ENCODE peak calls at places on chromosomes 3 and 15, in seven cellular contexts. C is cardiac fibroblast; Q is skeletal muscle cell; F is GM23338; M is stimulated activated CD4-positive, alpha-beta T cell treated with anti-CD3 and anti-CD28 coated beads, Interleukin-12 subunit alpha, Interleukin-12 subunit beta, amount 100 ng/mL, for 48 hours; T is posterior cingulate gyrus; D is NCI-H774. I is an unnamed sample.
A peak's percentile ranks its signal among the peaks of the same experiment; 100 is the strongest.

GRCh38 chr15:61681676-61682075 is 378.6 kb downstream of the VPS13C start:
- DNase-seq in C (no peak), Q (no peak), F (no peak), M (no peak), T (no peak), D (no peak), I (no peak)

GRCh38 chr15:91113036-91113435 is 13.0 kb downstream of the SV2B start:
- DNase-seq in C (no peak), Q (no peak), F (peak; percentile 72), M (no peak), T (no peak), D (no peak), I (no peak)

GRCh38 chr15:57152666-57153065 is 223.6 kb upstream of the CGNL1 start:
- DNase-seq in C (peak; percentile 76), Q (no peak), F (no peak), M (no peak), T (no peak), D (no peak), I (no peak)

GRCh38 chr15:69523010-69524001 is 70.7 kb downstream of the RPLP1 start:
- DNase-seq in C (peak; percentile 87), Q (peak; percentile 35), F (peak; percentile 91), M (peak; percentile 49), T (peak; percentile 81), D (peak; percentile 70), I (peak; percentile 45)

GRCh38 chr3:9916346-9916733 is 558 bp upstream of the IL17RC start:
- DNase-seq in C (peak; percentile 42), Q (peak; percentile 54), F (peak; percentile 24), M (no peak), T (no peak), D (no peak), I (no peak)

GRCh38 chr15:52181938-52182780 is 9.0 kb downstream of the GNB5 start:
- DNase-seq in C (no peak), Q (no peak), F (no peak), M (no peak), T (no peak), D (no peak), I (no peak)

GRCh38 chr3:140629351-140630137 is 48.3 kb upstream of the TRIM42 start:
- DNase-seq in C (peak; percentile 85), Q (peak; percentile 94), F (no peak), M (no peak), T (no peak), D (no peak), I (no peak)

GRCh38 chr3:61530355-61530754 is 31.0 kb upstream of the PTPRG start:
- DNase-seq in C (peak; percentile 62), Q (no peak), F (peak; percentile 85), M (no peak), T (no peak), D (no peak), I (no peak)

GRCh38 chr3:109702252-109702651 is 364.9 kb upstream of the DPPA4 start:
- DNase-seq in C (peak; percentile 61), Q (peak; percentile 56), F (no peak), M (no peak), T (no peak), D (no peak), I (no peak)

I was measured in 8988T.